ENCODE peak calls at places on chromosomes 13 and 19, in five cellular contexts. Q is prostate gland, F is A549, T is transverse colon, D is suprapubic skin. W is an unnamed sample. For H3K4me1, the result is how much of the 10 kb centered on the place peaks cover.

GRCh38 chr19:49761625-49762311 is 1.3 kb downstream of the TSKS start:
- DNase-seq in F (peak), T (no peak), D (no peak), Q (no peak), W (no peak)

GRCh38 chr13:27395007-27395510 is 29.4 kb upstream of the GTF3A start:
- DNase-seq in T (no peak), D (no peak), F (no peak), Q (no peak), W (no peak)

GRCh38 chr19:33815410-33816340 is 19.0 kb downstream of the KCTD15 start:
- DNase-seq in T (no peak), Q (no peak), F (no peak), D (peak), W (peak)

GRCh38 chr19:49930483-49931011 is 1.2 kb upstream of the NUP62 start:
- DNase-seq in D (no peak), T (peak), F (peak), Q (no peak), W (no peak)

GRCh38 chr13:95833713-95834112 is 156.8 kb downstream of the DNAJC3 start:
- DNase-seq in F (peak), D (no peak), T (no peak), Q (no peak), W (no peak)

GRCh38 chr19:2426661-2427322 is 594 bp downstream of the TIMM13 start:
- DNase-seq in D (no peak), T (peak), F (peak), Q (no peak), W (peak)

GRCh38 chr13:96229356-96229755 is 139.4 kb downstream of the HS6ST3 start:
- DNase-seq in F (peak), D (no peak), Q (peak), T (no peak), W (no peak)

GRCh38 chr19:37941820-37942515 is 35.0 kb downstream of the SIPA1L3 start:
- DNase-seq in Q (no peak), F (peak), D (no peak), T (peak), W (no peak)

GRCh38 chr19:42455621-42456081 is 12.9 kb upstream of the CXCL17 start:
- DNase-seq in Q (no peak), T (peak), D (no peak), F (peak), W (no peak)

GRCh38 chr13:112740502-112741131 is 50.8 kb downstream of the ATP11A start:
- DNase-seq in D (peak), F (no peak), T (peak), Q (no peak), W (peak)
- TF ChIP-seq POLR2A in D (no peak), F (no peak), T (no peak), Q (no peak), W (no peak)

GRCh38 chr19:12783226-12783848 is 7.9 kb upstream of the JUNB start:
- DNase-seq in D (no peak), F (peak), Q (no peak), T (no peak), W (no peak)

GRCh38 chr19:12784394-12784870 is 6.9 kb upstream of the JUNB start:
- DNase-seq in T (no peak), Q (no peak), D (no peak), F (no peak), W (no peak)

GRCh38 chr19:12784871-12785430 is 6.3 kb upstream of the JUNB start:
- DNase-seq in D (no peak), Q (peak), F (peak), T (no peak), W (no peak)

GRCh38 chr19:12782424-12783225 is 7.3 kb upstream of the HOOK2 start:
- DNase-seq in Q (peak), D (peak), T (peak), F (peak), W (peak)

DNA sequence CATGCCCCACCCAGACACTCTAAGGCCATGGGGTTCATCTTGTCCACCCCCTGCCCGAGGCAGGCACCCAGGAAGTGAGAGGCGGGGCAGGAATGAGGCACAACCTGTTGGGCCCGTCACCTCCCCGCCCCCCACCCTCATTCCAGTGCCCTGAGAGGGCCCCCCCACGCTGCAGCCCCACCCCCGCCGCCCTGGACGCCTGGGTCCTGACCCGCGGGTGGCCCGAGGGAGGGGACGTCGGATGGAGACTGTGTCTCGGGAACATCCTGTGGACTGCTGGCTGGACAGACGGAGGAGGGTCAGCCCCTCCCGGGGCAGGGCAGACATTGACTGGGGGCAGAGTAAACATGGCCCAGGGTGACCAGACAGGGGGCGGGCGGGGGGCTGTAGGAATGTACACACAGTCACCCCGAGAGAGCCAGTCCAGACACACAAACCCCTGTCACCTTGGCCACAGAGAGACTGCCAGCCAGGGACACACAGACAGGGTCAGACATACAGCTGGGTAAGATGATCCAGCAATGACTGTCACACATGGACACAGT is 7.4 kb upstream of the JUNB start:
- DNase-seq in D (no peak), Q (peak), F (peak), T (peak), W (no peak)
- H3K4me1 ChIP-seq in D (half or more), Q (half or more), F (half or more), T (under half), W (under half)

GRCh38 chr13:45194081-45194939 is 6.5 kb downstream of the KCTD4 start:
- DNase-seq in D (no peak), F (peak), T (peak), Q (no peak), W (peak)
- TF ChIP-seq CTCF in D (no peak), F (peak), T (no peak), Q (no peak), W (peak)

GRCh38 chr19:29040291-29040690 is 172.7 kb downstream of the UQCRFS1 start:
- DNase-seq in F (no peak), T (no peak), Q (no peak), D (no peak), W (no peak)
- TF ChIP-seq POLR2A in F (no peak), T (no peak), Q (no peak), D (no peak), W (no peak)